ENCODE peak calls at places on chromosomes 4 and X, in four cellular contexts. One of them, this sample, is unnamed.

GRCh38 chrX:38220936-38221386 is 290 bp upstream of the SRPX start:
- DNase-seq in psoas muscle: peak
- DNase-seq in cardiac fibroblast: peak
- DNase-seq in HL-60: no peak
- DNase-seq in this sample: no peak

GRCh38 chr4:133555671-133556070 is 406.6 kb downstream of the PCDH10 start:
- DNase-seq in HL-60: no peak
- DNase-seq in cardiac fibroblast: peak
- DNase-seq in psoas muscle: no peak
- DNase-seq in this sample: no peak

GRCh38 chr4:87235020-87235671 is 14.7 kb upstream of the KLHL8 start:
- DNase-seq in cardiac fibroblast: no peak
- DNase-seq in psoas muscle: no peak
- DNase-seq in HL-60: no peak
- DNase-seq in this sample: no peak

GRCh38 chr4:110781944-110782343 is 159.1 kb upstream of the PITX2 start:
- DNase-seq in cardiac fibroblast: no peak
- DNase-seq in HL-60: no peak
- DNase-seq in psoas muscle: no peak
- DNase-seq in this sample: no peak

GRCh38 chr4:147546341-147546740 is 65.4 kb downstream of the EDNRA start:
- DNase-seq in HL-60: no peak
- DNase-seq in psoas muscle: no peak
- DNase-seq in cardiac fibroblast: peak
- DNase-seq in this sample: no peak

GRCh38 chrX:1533083-1533482 is 3.9 kb downstream of the P2RY8 start:
- DNase-seq in psoas muscle: no peak
- DNase-seq in cardiac fibroblast: no peak
- DNase-seq in HL-60: no peak
- DNase-seq in this sample: no peak

GRCh38 chr4:8378776-8379175 is 61.7 kb downstream of the ACOX3 start:
- DNase-seq in HL-60: no peak
- DNase-seq in psoas muscle: no peak
- DNase-seq in cardiac fibroblast: no peak
- DNase-seq in this sample: no peak

GRCh38 chrX:22063284-22063683 is 31.2 kb downstream of the PHEX start:
- DNase-seq in cardiac fibroblast: peak
- DNase-seq in HL-60: peak
- DNase-seq in psoas muscle: no peak
- DNase-seq in this sample: peak

GRCh38 chr4:109332926-109333464 is 30.5 kb upstream of the COL25A1 start:
- DNase-seq in cardiac fibroblast: no peak
- DNase-seq in HL-60: no peak
- DNase-seq in psoas muscle: no peak
- DNase-seq in this sample: no peak

GRCh38 chrX:152817082-152817744 is 13.3 kb downstream of the CETN2 start:
- DNase-seq in cardiac fibroblast: peak
- DNase-seq in psoas muscle: no peak
- DNase-seq in HL-60: no peak
- DNase-seq in this sample: no peak

GRCh38 chr4:125704726-125705125 is 390.0 kb downstream of the FAT4 start:
- DNase-seq in psoas muscle: no peak
- DNase-seq in HL-60: no peak
- DNase-seq in cardiac fibroblast: peak
- DNase-seq in this sample: no peak

GRCh38 chr4:106569151-106570029 is 200.8 kb upstream of the GIMD1 start:
- DNase-seq in psoas muscle: no peak
- DNase-seq in HL-60: no peak
- DNase-seq in cardiac fibroblast: no peak
- DNase-seq in this sample: no peak

GRCh38 chr4:55269970-55270369 is 76.1 kb upstream of the SRD5A3 start:
- DNase-seq in HL-60: no peak
- DNase-seq in psoas muscle: no peak
- DNase-seq in cardiac fibroblast: no peak
- DNase-seq in this sample: no peak

GRCh38 chr4:157978680-157979361 is 194.0 kb downstream of the GASK1B start:
- DNase-seq in cardiac fibroblast: peak
- DNase-seq in psoas muscle: peak
- DNase-seq in HL-60: peak
- DNase-seq in this sample: peak

GRCh38 chr4:4560136-4560535 is 18.3 kb upstream of the STX18 start:
- DNase-seq in cardiac fibroblast: no peak
- DNase-seq in HL-60: no peak
- DNase-seq in psoas muscle: no peak
- DNase-seq in this sample: no peak

GRCh38 chrX:14440109-14440508 is 89.2 kb upstream of the GLRA2 start:
- DNase-seq in psoas muscle: no peak
- DNase-seq in HL-60: no peak
- DNase-seq in cardiac fibroblast: no peak
- DNase-seq in this sample: no peak

GRCh38 chrX:22118161-22118830 is 86.2 kb downstream of the PHEX start:
- DNase-seq in psoas muscle: no peak
- DNase-seq in cardiac fibroblast: no peak
- DNase-seq in HL-60: no peak
- DNase-seq in this sample: no peak

GRCh38 chr4:163638909-163639308 is 144.4 kb downstream of the TMA16 start:
- DNase-seq in cardiac fibroblast: no peak
- DNase-seq in psoas muscle: no peak
- DNase-seq in HL-60: no peak
- DNase-seq in this sample: no peak

GRCh38 chr4:83490876-83491450 is 6.1 kb upstream of the ABRAXAS1 start:
- DNase-seq in HL-60: peak
- DNase-seq in cardiac fibroblast: peak
- DNase-seq in psoas muscle: no peak
- DNase-seq in this sample: peak

GRCh38 chrX:10414106-10414824 is 206.1 kb downstream of the MID1 start:
- DNase-seq in psoas muscle: no peak
- DNase-seq in cardiac fibroblast: no peak
- DNase-seq in HL-60: no peak
- DNase-seq in this sample: no peak
- TF ChIP-seq CTCF in psoas muscle: no peak
- TF ChIP-seq CTCF in cardiac fibroblast: no peak
- TF ChIP-seq CTCF in HL-60: no peak
- TF ChIP-seq CTCF in this sample: no peak

GRCh38 chr4:174349156-174349555 is 65.4 kb downstream of the CEP44 start:
- DNase-seq in HL-60: no peak
- DNase-seq in cardiac fibroblast: no peak
- DNase-seq in psoas muscle: no peak
- DNase-seq in this sample: no peak
- TF ChIP-seq CTCF in HL-60: no peak
- TF ChIP-seq CTCF in cardiac fibroblast: no peak
- TF ChIP-seq CTCF in psoas muscle: no peak
- TF ChIP-seq CTCF in this sample: no peak

GRCh38 chrX:121407627-121408026 is 360.2 kb downstream of the GLUD2 start:
- DNase-seq in cardiac fibroblast: no peak
- DNase-seq in psoas muscle: no peak
- DNase-seq in HL-60: no peak
- DNase-seq in this sample: no peak
- TF ChIP-seq CTCF in cardiac fibroblast: no peak
- TF ChIP-seq CTCF in psoas muscle: no peak
- TF ChIP-seq CTCF in HL-60: no peak
- TF ChIP-seq CTCF in this sample: no peak

DNA sequence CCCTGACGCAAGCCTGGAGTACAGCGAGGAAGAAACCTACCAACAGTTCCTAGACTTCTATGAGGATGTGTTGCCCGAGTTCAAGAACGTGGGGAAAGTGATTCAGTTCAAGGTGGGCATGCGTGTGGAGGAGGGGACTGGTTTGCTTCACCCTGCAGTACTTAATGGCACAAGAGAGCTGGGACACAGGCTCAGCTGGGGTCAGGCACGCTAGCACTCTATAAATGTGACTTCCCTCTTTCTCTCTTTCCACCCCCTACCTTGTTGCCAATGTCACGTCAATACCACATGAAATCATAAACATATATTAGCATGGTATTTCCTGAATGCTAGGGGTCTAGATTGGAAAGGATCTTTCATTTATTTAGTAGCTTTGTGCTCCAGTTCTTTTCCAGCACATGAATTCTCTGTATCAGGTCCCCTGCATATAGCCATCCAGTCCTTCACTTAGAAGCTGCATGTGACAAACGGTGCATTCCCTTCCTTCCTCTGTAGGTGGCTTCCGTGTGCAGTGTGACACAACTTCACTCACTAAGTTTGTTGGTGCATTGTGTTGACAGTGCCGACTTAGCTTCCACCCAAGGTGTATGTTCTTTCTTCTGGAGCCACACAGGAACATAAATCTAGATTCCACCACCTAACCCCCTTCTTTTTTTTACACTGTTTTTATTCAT is 25.6 kb downstream of the ZRSR2 start:
- DNase-seq in cardiac fibroblast: peak
- DNase-seq in psoas muscle: no peak
- DNase-seq in HL-60: peak
- DNase-seq in this sample: peak
- TF ChIP-seq CTCF in cardiac fibroblast: peak
- TF ChIP-seq CTCF in psoas muscle: peak
- TF ChIP-seq CTCF in HL-60: peak
- TF ChIP-seq CTCF in this sample: peak

GRCh38 chr4:13478707-13479106 is 5.4 kb downstream of the RAB28 start:
- DNase-seq in cardiac fibroblast: no peak
- DNase-seq in psoas muscle: no peak
- DNase-seq in HL-60: no peak
- DNase-seq in this sample: no peak

GRCh38 chr4:13483142-13484044 is 747 bp downstream of the RAB28 start:
- DNase-seq in psoas muscle: peak
- DNase-seq in HL-60: peak
- DNase-seq in cardiac fibroblast: peak
- DNase-seq in this sample: peak

GRCh38 chr4:13481569-13481968 is 2.6 kb downstream of the RAB28 start:
- DNase-seq in psoas muscle: no peak
- DNase-seq in cardiac fibroblast: peak
- DNase-seq in HL-60: no peak
- DNase-seq in this sample: no peak

GRCh38 chr4:13484749-13485345 is 707 bp upstream of the RAB28 start:
- DNase-seq in HL-60: no peak
- DNase-seq in psoas muscle: no peak
- DNase-seq in cardiac fibroblast: peak
- DNase-seq in this sample: no peak

DNA sequence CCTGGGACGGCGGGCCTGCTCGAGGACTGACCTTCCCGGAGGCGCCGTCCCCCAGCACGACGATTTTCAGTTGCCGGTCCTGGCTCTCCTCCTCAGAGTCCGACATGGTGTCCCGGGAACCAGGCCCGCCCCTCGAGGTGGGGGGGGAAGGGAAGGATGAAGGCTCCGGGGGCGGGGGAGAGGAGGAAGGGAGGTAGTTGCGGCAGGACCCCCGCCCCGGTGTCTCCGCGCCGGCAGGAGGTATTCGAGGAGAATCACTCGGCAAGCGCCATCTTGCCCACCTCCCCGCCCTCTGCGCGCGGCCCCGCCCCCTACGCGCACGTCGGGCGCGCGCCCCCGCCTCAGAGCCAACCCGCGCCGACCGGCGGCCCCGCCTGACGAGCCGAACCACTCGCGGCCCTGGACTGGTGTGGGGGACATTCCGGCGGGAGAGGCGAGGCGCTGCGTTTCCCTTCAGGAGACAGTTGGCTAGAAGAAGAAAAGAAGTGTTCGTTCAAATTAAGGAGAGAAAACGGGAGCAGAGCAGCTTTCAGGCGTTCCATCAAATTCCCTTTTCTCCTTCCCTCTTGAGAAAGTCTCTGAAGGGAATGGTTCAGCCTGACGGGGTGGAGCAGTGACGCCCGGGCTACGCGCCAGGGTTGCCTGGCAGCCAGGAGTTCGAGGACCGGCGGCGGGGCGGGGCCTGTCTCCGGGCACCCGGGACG is at the start of gene RAB28:
- DNase-seq in cardiac fibroblast: peak
- DNase-seq in HL-60: peak
- DNase-seq in psoas muscle: peak
- DNase-seq in this sample: peak
- TF ChIP-seq CTCF in cardiac fibroblast: no peak
- TF ChIP-seq CTCF in HL-60: no peak
- TF ChIP-seq CTCF in psoas muscle: no peak
- TF ChIP-seq CTCF in this sample: no peak

GRCh38 chr4:144557404-144557803 is 88.6 kb upstream of the HHIP start:
- DNase-seq in psoas muscle: no peak
- DNase-seq in HL-60: no peak
- DNase-seq in cardiac fibroblast: peak
- DNase-seq in this sample: no peak
- TF ChIP-seq CTCF in psoas muscle: no peak
- TF ChIP-seq CTCF in HL-60: no peak
- TF ChIP-seq CTCF in cardiac fibroblast: peak
- TF ChIP-seq CTCF in this sample: no peak

GRCh38 chrX:131789664-131790063 is 233.4 kb upstream of the STK26 start:
- DNase-seq in cardiac fibroblast: no peak
- DNase-seq in psoas muscle: no peak
- DNase-seq in HL-60: no peak
- DNase-seq in this sample: peak

GRCh38 chrX:131795442-131796229 is 227.5 kb upstream of the STK26 start:
- DNase-seq in HL-60: no peak
- DNase-seq in cardiac fibroblast: no peak
- DNase-seq in psoas muscle: no peak
- DNase-seq in this sample: no peak

GRCh38 chrX:131792356-131792749 is 230.7 kb upstream of the STK26 start:
- DNase-seq in psoas muscle: peak
- DNase-seq in HL-60: peak
- DNase-seq in cardiac fibroblast: no peak
- DNase-seq in this sample: peak

GRCh38 chrX:131791608-131792355 is 231.3 kb upstream of the STK26 start:
- DNase-seq in psoas muscle: no peak
- DNase-seq in HL-60: no peak
- DNase-seq in cardiac fibroblast: no peak
- DNase-seq in this sample: no peak

DNA sequence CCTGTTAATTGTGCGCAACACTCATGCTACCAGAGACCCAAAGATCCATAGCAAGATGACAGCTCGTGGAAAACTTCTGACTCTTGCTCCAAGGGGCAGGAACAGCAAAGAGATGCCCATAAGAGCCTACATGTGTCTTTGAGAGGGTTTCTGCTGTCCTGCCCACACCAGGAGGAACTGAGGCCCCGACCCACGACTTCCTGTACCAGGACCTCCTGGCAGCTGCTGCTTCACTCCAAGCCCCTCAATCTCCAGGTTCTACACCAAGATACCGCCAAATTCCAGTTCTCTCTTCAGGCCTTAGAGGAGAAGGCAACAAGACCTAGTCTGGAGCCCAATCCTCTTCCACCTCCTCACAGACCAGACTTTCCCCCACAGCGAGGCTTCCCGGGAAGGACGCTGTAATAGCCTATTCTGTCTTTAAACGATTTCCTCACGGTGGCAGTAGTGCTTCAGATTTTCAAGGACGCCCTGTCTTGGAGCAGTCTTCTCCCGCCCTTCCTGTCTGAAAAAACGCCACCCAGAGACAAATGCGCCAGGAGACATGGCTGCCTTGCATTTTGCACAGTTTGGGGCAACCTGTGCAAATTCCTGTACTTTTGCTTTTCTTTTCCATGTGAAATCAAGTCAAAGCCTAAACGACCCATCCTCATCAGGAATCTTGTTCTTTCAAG is 230.2 kb upstream of the STK26 start:
- DNase-seq in cardiac fibroblast: no peak
- DNase-seq in psoas muscle: peak
- DNase-seq in HL-60: peak
- DNase-seq in this sample: peak
- TF ChIP-seq CTCF in cardiac fibroblast: no peak
- TF ChIP-seq CTCF in psoas muscle: peak
- TF ChIP-seq CTCF in HL-60: no peak
- TF ChIP-seq CTCF in this sample: peak

This sample was measured in GM13977.